ENCODE peak calls at places on chromosomes 11 and 22, in five cellular contexts. One of them, this sample, is unnamed.

GRCh38 chr11:75055511-75055910 is 41.2 kb downstream of the OR2AT4 start:
- DNase-seq in stimulated activated CD4-positive, alpha-beta T cell treated with anti-CD3 and anti-CD28 coated beads, Interleukin-2, amount 100 ng/mL, for 48 hours: no peak
- DNase-seq in Kasumi-1: no peak
- DNase-seq in NCI-H510A: no peak
- DNase-seq in H9: no peak
- DNase-seq in this sample: no peak

GRCh38 chr11:112958670-112959069 is 2.5 kb upstream of the NCAM1 start:
- DNase-seq in stimulated activated CD4-positive, alpha-beta T cell treated with anti-CD3 and anti-CD28 coated beads, Interleukin-2, amount 100 ng/mL, for 48 hours: no peak
- DNase-seq in Kasumi-1: no peak
- DNase-seq in NCI-H510A: no peak
- DNase-seq in H9: no peak
- DNase-seq in this sample: no peak

GRCh38 chr11:20443596-20443995 is 56.1 kb downstream of the PRMT3 start:
- DNase-seq in stimulated activated CD4-positive, alpha-beta T cell treated with anti-CD3 and anti-CD28 coated beads, Interleukin-2, amount 100 ng/mL, for 48 hours: no peak
- DNase-seq in Kasumi-1: peak
- DNase-seq in NCI-H510A: no peak
- DNase-seq in H9: no peak
- DNase-seq in this sample: no peak

GRCh38 chr22:33400061-33400840 is 342.1 kb upstream of the SYN3 start:
- DNase-seq in stimulated activated CD4-positive, alpha-beta T cell treated with anti-CD3 and anti-CD28 coated beads, Interleukin-2, amount 100 ng/mL, for 48 hours: no peak
- DNase-seq in Kasumi-1: no peak
- DNase-seq in NCI-H510A: no peak
- DNase-seq in H9: no peak
- DNase-seq in this sample: no peak

GRCh38 chr11:11313902-11314692 is 39.0 kb downstream of the CSNK2A3 start:
- DNase-seq in stimulated activated CD4-positive, alpha-beta T cell treated with anti-CD3 and anti-CD28 coated beads, Interleukin-2, amount 100 ng/mL, for 48 hours: no peak
- DNase-seq in Kasumi-1: no peak
- DNase-seq in NCI-H510A: no peak
- DNase-seq in H9: no peak
- DNase-seq in this sample: no peak

GRCh38 chr11:100684101-100685065 is 2.7 kb upstream of the ARHGAP42 start:
- DNase-seq in stimulated activated CD4-positive, alpha-beta T cell treated with anti-CD3 and anti-CD28 coated beads, Interleukin-2, amount 100 ng/mL, for 48 hours: no peak
- DNase-seq in Kasumi-1: no peak
- DNase-seq in NCI-H510A: no peak
- DNase-seq in H9: no peak
- DNase-seq in this sample: no peak

GRCh38 chr11:64150481-64151239 is 15.3 kb downstream of the MACROD1 start:
- DNase-seq in stimulated activated CD4-positive, alpha-beta T cell treated with anti-CD3 and anti-CD28 coated beads, Interleukin-2, amount 100 ng/mL, for 48 hours: no peak
- DNase-seq in Kasumi-1: peak
- DNase-seq in NCI-H510A: peak
- DNase-seq in H9: no peak
- DNase-seq in this sample: no peak

GRCh38 chr22:32466496-32466895 is 2.2 kb upstream of the BPIFC start:
- DNase-seq in stimulated activated CD4-positive, alpha-beta T cell treated with anti-CD3 and anti-CD28 coated beads, Interleukin-2, amount 100 ng/mL, for 48 hours: no peak
- DNase-seq in Kasumi-1: no peak
- DNase-seq in NCI-H510A: no peak
- DNase-seq in H9: no peak
- DNase-seq in this sample: no peak

GRCh38 chr11:57306941-57307598 is 17.7 kb downstream of the TNKS1BP1 start:
- DNase-seq in stimulated activated CD4-positive, alpha-beta T cell treated with anti-CD3 and anti-CD28 coated beads, Interleukin-2, amount 100 ng/mL, for 48 hours: no peak
- DNase-seq in Kasumi-1: peak
- DNase-seq in NCI-H510A: no peak
- DNase-seq in H9: no peak
- DNase-seq in this sample: no peak

GRCh38 chr22:26484360-26484706 is 656 bp downstream of the SRRD start:
- DNase-seq in stimulated activated CD4-positive, alpha-beta T cell treated with anti-CD3 and anti-CD28 coated beads, Interleukin-2, amount 100 ng/mL, for 48 hours: no peak
- DNase-seq in Kasumi-1: no peak
- DNase-seq in NCI-H510A: no peak
- DNase-seq in H9: no peak
- DNase-seq in this sample: no peak

GRCh38 chr11:74611369-74611861 is 19.0 kb downstream of the POLD3 start:
- DNase-seq in stimulated activated CD4-positive, alpha-beta T cell treated with anti-CD3 and anti-CD28 coated beads, Interleukin-2, amount 100 ng/mL, for 48 hours: no peak
- DNase-seq in Kasumi-1: peak
- DNase-seq in NCI-H510A: peak
- DNase-seq in H9: no peak
- DNase-seq in this sample: no peak